ENCODE peak calls at places on chromosomes 2 and 18, in six cellular contexts. I is H9; Y is CD8-positive, alpha-beta T cell; K is cardiac muscle cell; C is mammary epithelial cell; N is dorsolateral prefrontal cortex. X is an unnamed sample.

GRCh38 chr2:127196998-127197397 is 23.1 kb downstream of the CYP27C1 start:
- DNase-seq in K (no peak), C (no peak), N (no peak), I (no peak), Y (no peak), X (no peak)

GRCh38 chr2:155599834-155600233 is 732.7 kb downstream of the NR4A2 start:
- DNase-seq in Y (no peak), N (no peak), C (no peak), I (no peak), K (no peak), X (no peak)

GRCh38 chr2:147214900-147215299 is 629.9 kb upstream of the ACVR2A start:
- DNase-seq in Y (no peak), C (no peak), N (no peak), K (peak; percentile 2), I (no peak), X (no peak)

GRCh38 chr2:177900091-177900490 is 172.5 kb downstream of the PDE11A start:
- DNase-seq in C (peak; percentile 73), I (no peak), K (no peak), N (no peak), Y (no peak), X (no peak)

GRCh38 chr2:70261501-70261900 is 3.6 kb downstream of the PCYOX1 start:
- DNase-seq in C (no peak), K (peak; percentile 13), I (no peak), N (no peak), Y (no peak), X (no peak)

GRCh38 chr2:10330700-10331032 is 28.0 kb downstream of the HPCAL1 start:
- DNase-seq in Y (no peak), C (no peak), N (no peak), K (no peak), I (no peak), X (no peak)

GRCh38 chr2:115739574-115739973 is 1297.1 kb downstream of the DPP10 start:
- DNase-seq in N (no peak), K (no peak), Y (no peak), I (peak; percentile 39), C (no peak), X (no peak)

GRCh38 chr18:61975526-61976326 is 82.9 kb upstream of the RNF152 start:
- DNase-seq in K (no peak), N (no peak), Y (no peak), I (no peak), C (no peak), X (no peak)

GRCh38 chr2:134160793-134161504 is 92.9 kb upstream of the MGAT5 start:
- DNase-seq in N (no peak), Y (no peak), K (no peak), C (no peak), I (no peak), X (no peak)

GRCh38 chr2:196431076-196431475 is 208.4 kb upstream of the CCDC150 start:
- DNase-seq in C (no peak), I (no peak), Y (no peak), K (no peak), N (no peak), X (no peak)

GRCh38 chr2:196422361-196422760 is 217.2 kb upstream of the CCDC150 start:
- DNase-seq in Y (no peak), I (no peak), N (no peak), C (no peak), K (no peak), X (no peak)

GRCh38 chr2:196427996-196428634 is 211.4 kb upstream of the CCDC150 start:
- DNase-seq in C (no peak), I (no peak), K (no peak), Y (no peak), N (no peak), X (no peak)

GRCh38 chr2:196421880-196422279 is 217.6 kb upstream of the CCDC150 start:
- DNase-seq in N (no peak), K (peak; percentile 9), Y (no peak), I (no peak), C (no peak), X (no peak)

DNA sequence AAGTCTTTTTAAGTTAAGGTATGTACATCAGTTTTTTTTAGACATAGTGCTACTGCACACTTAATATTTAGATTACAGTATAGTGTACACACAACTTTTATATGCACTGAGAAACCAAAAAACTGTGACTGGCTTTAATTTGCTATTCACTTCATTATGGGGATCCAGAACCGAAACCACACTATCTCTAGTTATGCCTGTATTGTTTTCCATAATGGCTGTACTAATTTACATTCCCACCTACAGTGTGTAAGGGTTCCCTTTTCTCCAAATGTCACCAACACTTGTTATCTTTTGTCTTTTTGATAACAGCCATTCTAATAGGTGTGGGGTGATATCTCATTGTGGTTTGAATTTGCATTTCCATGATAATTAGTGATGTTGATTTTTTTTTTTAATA is 213.4 kb upstream of the CCDC150 start:
- DNase-seq in C (no peak), K (no peak), N (no peak), Y (no peak), I (no peak), X (no peak)
- H3K27ac ChIP-seq in C (no peak overlapping the region), K (no peak overlapping the region), N (no peak overlapping the region), Y (no peak overlapping the region), I (no peak overlapping the region), X (no peak overlapping the region)

DNA sequence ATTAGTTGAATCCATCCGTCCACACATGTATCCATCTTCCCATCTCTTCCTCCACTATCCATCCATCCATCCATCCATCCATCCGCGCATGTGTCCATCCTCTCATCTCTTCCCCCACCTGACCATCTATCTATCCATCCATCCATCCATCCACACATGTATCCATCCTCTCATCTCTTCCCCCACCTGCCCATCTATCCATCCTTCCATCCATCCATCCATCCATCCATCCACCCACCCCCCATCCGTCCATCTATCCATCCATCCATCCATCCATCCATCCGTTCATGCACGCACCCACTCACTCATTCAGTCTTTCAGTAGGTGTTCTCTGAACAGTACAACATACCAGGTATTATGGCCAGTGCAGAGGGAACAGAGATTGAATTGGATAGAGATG is 18.9 kb upstream of the GREB1 start:
- DNase-seq in N (no peak), Y (no peak), K (no peak), I (no peak), C (no peak), X (no peak)
- H3K27ac ChIP-seq in N (no peak overlapping the region), Y (no peak overlapping the region), K (no peak overlapping the region), I (no peak overlapping the region), C (no peak overlapping the region), X (no peak overlapping the region)

DNA sequence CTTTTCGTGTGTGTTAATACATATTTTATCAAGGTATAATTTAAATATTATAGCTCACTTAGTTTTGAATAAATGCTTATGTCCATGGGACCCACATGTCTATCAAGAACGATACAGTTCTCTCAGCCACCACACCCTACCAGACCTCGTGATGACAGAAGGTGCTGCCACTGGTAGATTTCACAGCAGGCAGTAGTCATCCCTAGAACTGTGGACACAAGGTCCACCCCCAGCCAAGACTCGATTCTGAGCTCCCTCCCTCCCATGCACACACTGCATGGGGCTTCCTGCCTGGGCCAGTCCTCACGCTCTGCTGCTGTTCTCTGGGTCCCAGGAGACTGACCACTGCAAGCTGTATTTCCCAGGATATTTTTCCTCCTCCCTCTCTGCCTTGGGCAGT is 26.5 kb upstream of the CREB1 start:
- DNase-seq in K (peak; percentile 11), I (no peak), Y (no peak), C (no peak), N (no peak), X (no peak)
- H3K27ac ChIP-seq in K (no peak overlapping the region), I (no peak overlapping the region), Y (no peak overlapping the region), C (no peak overlapping the region), N (no peak overlapping the region), X (no peak overlapping the region)

GRCh38 chr2:40487592-40487991 is 35.7 kb upstream of the SLC8A1 start:
- DNase-seq in K (peak; percentile 66), I (no peak), N (no peak), Y (no peak), C (no peak), X (no peak)
- H3K27ac ChIP-seq in K (peak overlapping the region; percentile 94), I (no peak overlapping the region), N (no peak overlapping the region), Y (no peak overlapping the region), C (no peak overlapping the region), X (no peak overlapping the region)

GRCh38 chr2:102034683-102035606 is 43.2 kb downstream of the IL1R2 start:
- DNase-seq in N (no peak), C (no peak), K (no peak), I (no peak), Y (no peak), X (no peak)
- H3K27ac ChIP-seq in N (no peak overlapping the region), C (no peak overlapping the region), K (no peak overlapping the region), I (no peak overlapping the region), Y (no peak overlapping the region), X (no peak overlapping the region)

DNA sequence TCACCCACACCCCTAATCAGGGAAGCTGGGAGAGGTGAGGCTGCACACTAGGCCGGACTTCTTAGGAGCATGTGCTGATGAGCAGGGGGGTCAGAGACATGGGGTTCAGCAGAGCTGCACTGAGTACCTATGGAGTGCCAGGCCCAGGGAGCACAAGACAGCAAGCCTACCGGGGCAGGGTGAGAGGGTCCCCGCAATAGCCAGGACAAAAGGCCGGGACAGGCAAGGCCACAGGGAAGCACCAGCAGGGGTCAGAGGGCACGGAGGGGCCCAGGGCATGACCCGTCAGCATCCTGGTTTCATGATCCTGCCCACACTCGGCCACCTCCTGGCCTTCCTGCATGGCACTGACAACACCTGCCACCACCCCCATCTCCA is 73.5 kb downstream of the TNS1 start:
- DNase-seq in Y (no peak), K (no peak), C (no peak), I (no peak), N (no peak), X (no peak)
- H3K27ac ChIP-seq in Y (no peak overlapping the region), K (peak overlapping the region; percentile 30), C (no peak overlapping the region), I (no peak overlapping the region), N (peak overlapping the region; percentile 19), X (no peak overlapping the region)